ENCODE peak calls at places on chromosomes 7 and 10, in ten cellular contexts. Q is heart right ventricle, M is AG04450, P is T-helper 1 cell, R is neuronal stem cell, V is tibial nerve, B is HEK293T, U is choroid plexus epithelial cell, J is NB4, X is T-helper 2 cell. K is an unnamed sample.

GRCh38 chr7:7183833-7184463 is 1.6 kb downstream of the C1GALT1 start:
- DNase-seq in Q (no peak), M (no peak), P (no peak), R (no peak), V (no peak), B (no peak), U (peak; percentile 38), J (peak; percentile 27), X (peak; percentile 30), K (no peak)

GRCh38 chr10:34241226-34242000 is 573.7 kb downstream of the PARD3 start:
- DNase-seq in Q (no peak), M (no peak), P (no peak), R (no peak), V (no peak), B (no peak), U (no peak), J (no peak), X (no peak), K (no peak)

GRCh38 chr7:138388673-138389491 is 71.2 kb upstream of the TRIM24 start:
- DNase-seq in Q (no peak), M (no peak), P (no peak), R (no peak), V (no peak), B (no peak), U (no peak), J (no peak), X (no peak), K (peak; percentile 25)

GRCh38 chr7:31513790-31514189 is at the start of gene ITPRID1:
- DNase-seq in Q (no peak), M (no peak), P (no peak), R (no peak), V (no peak), B (no peak), U (no peak), J (no peak), X (no peak), K (no peak)

GRCh38 chr10:10629512-10629911 is 388.2 kb upstream of the CELF2 start:
- DNase-seq in Q (no peak), M (no peak), P (no peak), R (no peak), V (no peak), B (no peak), U (no peak), J (no peak), X (no peak), K (no peak)

GRCh38 chr7:4791738-4792536 is 16.5 kb downstream of the AP5Z1 start:
- DNase-seq in Q (peak; percentile 84), M (no peak), P (peak; percentile 63), R (peak; percentile 89), V (peak; percentile 84), B (peak; percentile 87), U (peak; percentile 70), J (peak; percentile 50), X (peak; percentile 67), K (peak; percentile 74)

GRCh38 chr10:70272925-70273316 is 10.9 kb downstream of the NPFFR1 start:
- DNase-seq in Q (no peak), M (no peak), P (no peak), R (no peak), V (no peak), B (peak; percentile 22), U (peak; percentile 59), J (peak; percentile 45), X (peak; percentile 84), K (no peak)

GRCh38 chr7:121081327-121081936 is 92.9 kb downstream of the CPED1 start:
- DNase-seq in Q (no peak), M (peak; percentile 62), P (no peak), R (peak; percentile 40), V (peak; percentile 30), B (peak; percentile 32), U (peak; percentile 90), J (peak; percentile 62), X (peak; percentile 63), K (no peak)

GRCh38 chr7:122989041-122989440 is 6.5 kb downstream of the TAS2R16 start:
- DNase-seq in Q (no peak), M (no peak), P (no peak), R (no peak), V (no peak), B (no peak), U (no peak), J (no peak), X (no peak), K (no peak)

GRCh38 chr10:23516530-23516929 is 77.7 kb downstream of the OTUD1 start:
- DNase-seq in Q (no peak), M (no peak), P (no peak), R (peak; percentile 9), V (no peak), B (peak; percentile 45), U (peak; percentile 67), J (peak; percentile 38), X (no peak), K (no peak)

GRCh38 chr7:73626814-73627213 is 2.5 kb upstream of the MLXIPL start:
- DNase-seq in Q (no peak), M (no peak), P (no peak), R (no peak), V (no peak), B (no peak), U (no peak), J (no peak), X (no peak), K (no peak)

GRCh38 chr7:128190051-128190640 is 50.9 kb upstream of the LEP start:
- DNase-seq in Q (no peak), M (no peak), P (no peak), R (no peak), V (no peak), B (no peak), U (no peak), J (no peak), X (no peak), K (no peak)

GRCh38 chr10:73601486-73601921 is 10.4 kb upstream of the USP54 start:
- DNase-seq in Q (no peak), M (no peak), P (no peak), R (no peak), V (no peak), B (no peak), U (peak; percentile 19), J (no peak), X (no peak), K (no peak)

GRCh38 chr7:16542401-16542800 is 15.8 kb downstream of the LRRC72 start:
- DNase-seq in Q (no peak), M (no peak), P (no peak), R (no peak), V (no peak), B (no peak), U (no peak), J (no peak), X (no peak), K (no peak)

GRCh38 chr10:49678827-49679479 is 498 bp upstream of the C10orf53 start:
- DNase-seq in Q (no peak), M (no peak), P (no peak), R (no peak), V (no peak), B (no peak), U (no peak), J (no peak), X (no peak), K (no peak)

GRCh38 chr10:89515031-89515841 is 20.2 kb downstream of the SLC16A12 start:
- DNase-seq in Q (peak; percentile 65), M (peak; percentile 98), P (no peak), R (no peak), V (peak; percentile 35), B (no peak), U (peak; percentile 99), J (no peak), X (no peak), K (no peak)

GRCh38 chr7:137462074-137462715 is 118.7 kb upstream of the PTN start:
- DNase-seq in Q (no peak), M (no peak), P (no peak), R (no peak), V (no peak), B (no peak), U (peak; percentile 30), J (no peak), X (no peak), K (no peak)

K was measured in adrenal gland.